ENCODE peak calls at places on chromosomes 12 and 14, in six cellular contexts. E, K, V, Y, G and B are unnamed samples.

GRCh38 chr14:99517046-99517642 is 35.9 kb downstream of the CCNK start:
- DNase-seq in E (peak), K (no peak), V (no peak), Y (no peak), G (no peak), B (no peak)

GRCh38 chr12:31819427-31819826 is 90.6 kb upstream of the AMN1 start:
- DNase-seq in E (no peak), K (no peak), V (no peak), Y (no peak), G (no peak), B (no peak)

GRCh38 chr12:10661338-10661737 is 12.5 kb downstream of the STYK1 start:
- DNase-seq in E (no peak), K (no peak), V (no peak), Y (no peak), G (no peak), B (no peak)

GRCh38 chr12:30870491-30871265 is 55.9 kb upstream of the TSPAN11 start:
- DNase-seq in E (no peak), K (no peak), V (no peak), Y (no peak), G (no peak), B (no peak)

GRCh38 chr14:31045501-31046080 is 19.4 kb upstream of the STRN3 start:
- DNase-seq in E (no peak), K (no peak), V (no peak), Y (no peak), G (no peak), B (no peak)

GRCh38 chr14:99818503-99819036 is 25.4 kb downstream of the EML1 start:
- DNase-seq in E (no peak), K (no peak), V (no peak), Y (no peak), G (no peak), B (no peak)

GRCh38 chr14:24100982-24101494 is 6.9 kb downstream of the PCK2 start:
- DNase-seq in E (no peak), K (no peak), V (no peak), Y (no peak), G (no peak), B (no peak)

GRCh38 chr14:103519837-103520212 is 2.8 kb downstream of the CKB start:
- DNase-seq in E (no peak), K (no peak), V (no peak), Y (no peak), G (no peak), B (peak)

GRCh38 chr12:1826867-1827705 is 6.7 kb downstream of the LRTM2 start:
- DNase-seq in E (no peak), K (no peak), V (no peak), Y (peak), G (peak), B (no peak)

GRCh38 chr12:51377099-51377984 is 13.9 kb downstream of the GALNT6 start:
- DNase-seq in E (no peak), K (peak), V (no peak), Y (no peak), G (no peak), B (no peak)

GRCh38 chr12:59181378-59181777 is 261.1 kb upstream of the LRIG3 start:
- DNase-seq in E (no peak), K (no peak), V (no peak), Y (no peak), G (no peak), B (no peak)

GRCh38 chr12:3032770-3033537 is 44.2 kb upstream of the TSPAN9 start:
- DNase-seq in E (no peak), K (no peak), V (no peak), Y (no peak), G (peak), B (no peak)

GRCh38 chr12:3744216-3744883 is 8.6 kb downstream of the CRACR2A start:
- DNase-seq in E (no peak), K (no peak), V (no peak), Y (no peak), G (no peak), B (no peak)

GRCh38 chr12:26179829-26180228 is 15.5 kb upstream of the SSPN start:
- DNase-seq in E (no peak), K (no peak), V (no peak), Y (no peak), G (no peak), B (no peak)

GRCh38 chr12:5068126-5068525 is 24.4 kb downstream of the KCNA5 start:
- DNase-seq in E (no peak), K (no peak), V (no peak), Y (no peak), G (no peak), B (no peak)

GRCh38 chr12:46946137-46946536 is 120.3 kb upstream of the SLC38A4 start:
- DNase-seq in E (no peak), K (no peak), V (peak), Y (no peak), G (no peak), B (no peak)

GRCh38 chr12:46945591-46945990 is 119.8 kb upstream of the SLC38A4 start:
- DNase-seq in E (no peak), K (no peak), V (no peak), Y (no peak), G (no peak), B (no peak)

GRCh38 chr12:46944771-46945170 is 119.0 kb upstream of the SLC38A4 start:
- DNase-seq in E (no peak), K (no peak), V (no peak), Y (no peak), G (no peak), B (no peak)

GRCh38 chr12:46942579-46942978 is 116.8 kb upstream of the SLC38A4 start:
- DNase-seq in E (no peak), K (no peak), V (no peak), Y (no peak), G (no peak), B (no peak)

GRCh38 chr12:46944104-46944503 is 118.3 kb upstream of the SLC38A4 start:
- DNase-seq in E (no peak), K (no peak), V (no peak), Y (no peak), G (peak), B (no peak)
- TF ChIP-seq CTCF in E (no peak), K (no peak), V (peak), Y (no peak), G (peak), B (no peak)

GRCh38 chr14:36105401-36105800 is 71.1 kb downstream of the PTCSC3 start:
- DNase-seq in E (no peak), K (no peak), V (no peak), Y (no peak), G (peak), B (no peak)
- TF ChIP-seq CTCF in E (no peak), K (no peak), V (peak), Y (peak), G (no peak), B (no peak)

GRCh38 chr12:22190-22529 is 44.4 kb upstream of the IQSEC3 start:
- DNase-seq in E (no peak), K (peak), V (no peak), Y (no peak), G (no peak), B (no peak)
- TF ChIP-seq CTCF in E (no peak), K (no peak), V (peak), Y (no peak), G (no peak), B (no peak)

GRCh38 chr12:108373111-108373510 is 34.0 kb upstream of the CMKLR1 start:
- DNase-seq in E (no peak), K (no peak), V (no peak), Y (no peak), G (no peak), B (no peak)
- TF ChIP-seq CTCF in E (peak), K (no peak), V (no peak), Y (peak), G (peak), B (peak)

DNA sequence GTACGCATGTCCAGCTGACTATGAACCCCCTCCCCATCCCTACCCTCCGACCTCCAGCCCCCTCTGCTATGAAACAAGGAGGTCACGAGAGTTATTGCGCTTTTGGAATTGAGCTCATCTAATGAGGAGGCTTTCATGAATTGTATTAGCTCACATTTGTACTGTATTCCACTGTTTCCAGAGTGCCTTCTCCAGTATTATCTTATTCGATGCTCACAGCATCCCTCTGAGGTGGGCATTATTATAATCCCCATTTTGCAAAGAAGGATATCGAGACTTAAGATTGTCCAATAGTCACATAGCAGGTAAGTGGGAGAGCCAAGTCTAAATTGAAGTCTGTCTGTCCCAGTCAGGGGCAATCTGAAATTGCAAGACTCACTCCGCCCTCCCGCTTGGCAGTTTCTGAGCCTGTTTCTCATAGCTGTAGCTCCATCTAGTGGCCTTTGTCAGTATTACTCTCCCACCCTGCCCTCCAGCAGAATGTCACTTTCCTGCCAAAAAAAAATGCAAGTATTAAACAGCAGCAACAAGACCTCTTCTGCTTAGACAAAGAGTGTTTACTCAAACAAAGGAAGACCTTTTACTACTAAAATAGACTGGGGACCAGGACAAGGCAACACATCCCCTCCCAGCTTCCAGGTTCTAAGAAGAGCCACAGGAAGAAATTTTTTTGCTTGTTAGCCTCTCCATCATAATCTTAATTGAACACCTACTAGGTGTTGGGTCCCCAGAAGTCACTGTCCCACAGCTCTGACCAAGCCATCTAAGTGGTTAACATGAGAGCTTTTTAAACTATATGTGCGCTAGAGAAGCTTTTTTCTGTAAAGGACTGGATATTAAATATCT is 48.6 kb upstream of the TMEM233 start:
- DNase-seq in E (peak), K (peak), V (peak), Y (peak), G (peak), B (peak)
- TF ChIP-seq CTCF in E (peak), K (peak), V (peak), Y (peak), G (peak), B (peak)

GRCh38 chr12:121711925-121712461 is 559 bp upstream of the TMEM120B start:
- DNase-seq in E (peak), K (no peak), V (no peak), Y (peak), G (peak), B (peak)

GRCh38 chr12:121715862-121716435 is 3.4 kb downstream of the TMEM120B start:
- DNase-seq in E (no peak), K (no peak), V (no peak), Y (no peak), G (no peak), B (no peak)

GRCh38 chr12:121709478-121709890 is 3.1 kb upstream of the TMEM120B start:
- DNase-seq in E (no peak), K (no peak), V (no peak), Y (no peak), G (no peak), B (no peak)

GRCh38 chr12:121713257-121714155 is 954 bp downstream of the TMEM120B start:
- DNase-seq in E (no peak), K (no peak), V (no peak), Y (peak), G (no peak), B (peak)

DNA sequence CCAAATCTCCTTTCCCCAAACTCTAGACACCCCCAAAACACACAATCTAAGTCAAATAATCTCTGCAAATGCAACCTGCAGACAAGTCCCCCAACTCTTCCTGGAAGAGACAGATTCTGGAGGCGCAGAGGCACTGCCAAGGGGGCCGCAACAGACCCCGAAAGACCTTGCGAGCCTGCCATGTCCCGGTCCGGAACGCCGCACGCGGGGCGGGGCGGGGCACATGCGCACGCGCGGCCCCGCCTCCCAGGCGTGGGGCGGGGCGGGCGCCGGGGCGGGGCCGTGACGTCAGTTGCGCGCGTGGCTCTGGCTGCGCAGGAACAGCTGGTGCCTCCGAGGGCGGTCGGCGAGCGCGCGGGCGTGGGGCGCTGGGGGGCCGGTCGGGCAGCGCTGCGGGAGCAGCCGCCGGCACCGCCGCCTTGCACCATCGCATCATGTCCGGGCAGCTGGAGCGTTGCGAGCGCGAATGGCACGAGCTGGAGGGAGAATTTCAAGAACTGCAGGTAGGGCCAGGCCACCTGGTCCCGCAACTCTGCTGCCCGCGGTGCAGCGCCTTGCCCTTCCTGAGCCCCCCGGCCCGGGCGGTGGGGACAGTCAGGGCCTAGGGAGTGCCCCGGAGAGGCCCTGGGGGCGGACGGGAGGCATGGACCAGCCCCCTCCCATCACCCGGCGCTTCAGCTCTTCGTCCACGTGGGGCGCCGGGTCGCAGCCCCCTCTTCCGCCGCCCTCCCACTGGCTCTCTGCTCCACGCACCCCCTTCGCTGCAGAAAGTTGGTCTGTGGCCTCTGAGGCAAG is at the start of gene TMEM120B:
- DNase-seq in E (peak), K (peak), V (no peak), Y (peak), G (peak), B (peak)
- TF ChIP-seq CTCF in E (peak), K (no peak), V (no peak), Y (no peak), G (no peak), B (peak)

DNA sequence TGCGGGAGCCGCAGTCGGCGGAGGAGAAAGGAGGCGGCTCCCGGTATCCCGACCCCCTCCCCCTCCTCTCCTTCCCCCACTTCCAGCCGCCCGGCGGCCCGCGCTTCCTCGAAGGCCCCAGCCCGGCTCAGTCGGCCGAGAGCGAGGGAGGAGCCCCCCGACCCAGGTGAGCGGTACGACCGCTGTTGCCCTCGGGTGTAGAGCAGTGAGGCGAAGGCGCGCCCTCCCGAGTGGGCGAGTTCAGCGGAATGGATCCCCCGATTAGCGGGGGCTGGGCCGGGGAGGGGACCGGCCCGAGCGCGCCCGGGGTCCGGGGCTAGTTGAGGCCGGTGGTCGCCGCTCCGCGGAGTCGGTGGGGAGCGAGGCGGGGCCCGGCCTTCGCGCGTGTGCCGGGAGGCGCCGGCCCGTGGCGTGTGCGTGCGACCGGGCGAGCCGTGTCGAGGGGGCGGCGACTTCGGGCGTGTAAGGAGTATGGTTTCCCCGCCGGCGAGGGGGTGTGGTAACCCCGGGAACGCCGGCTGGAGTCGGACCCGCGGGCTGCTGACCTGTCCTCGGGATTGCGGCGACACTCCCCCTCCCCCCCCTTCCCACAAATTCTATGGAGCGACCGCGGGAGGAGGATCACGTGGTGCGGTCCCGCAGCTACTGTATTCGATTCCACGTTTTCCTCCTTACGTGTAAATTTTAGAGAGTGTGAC is 490 bp downstream of the RIMKLB start:
- DNase-seq in E (peak), K (peak), V (no peak), Y (peak), G (peak), B (peak)
- TF ChIP-seq CTCF in E (no peak), K (no peak), V (no peak), Y (no peak), G (no peak), B (no peak)